ENCODE peak calls at places on chromosomes 4 and X, in seven cellular contexts. X is foreskin keratinocyte, P is upper lobe of left lung, J is OCI-LY7, S is ovary, W is heart right ventricle, U is cardiac muscle cell. K is an unnamed sample.

GRCh38 chr4:31239886-31240285 is 519.7 kb downstream of the PCDH7 start:
- DNase-seq in X (no peak), P (no peak), J (no peak), S (no peak), W (no peak), U (no peak), K (no peak)

GRCh38 chrX:121958886-121959285 is 911.5 kb downstream of the GLUD2 start:
- DNase-seq in X (peak), P (no peak), J (no peak), S (no peak), W (no peak), U (no peak), K (peak)

GRCh38 chrX:15564981-15565579 is 35.7 kb downstream of the ACE2 start:
- DNase-seq in X (peak), P (no peak), J (peak), S (peak), W (peak), U (peak), K (peak)

GRCh38 chr4:183455431-183456145 is 11.2 kb downstream of the CDKN2AIP start:
- DNase-seq in X (no peak), P (no peak), J (no peak), S (no peak), W (no peak), U (no peak), K (no peak)

GRCh38 chrX:63652086-63652775 is 132.8 kb downstream of the ARHGEF9 start:
- DNase-seq in X (no peak), P (no peak), J (no peak), S (no peak), W (no peak), U (no peak), K (no peak)

GRCh38 chr4:186366326-186366725 is 100.3 kb downstream of the F11 start:
- DNase-seq in X (no peak), P (no peak), J (no peak), S (no peak), W (no peak), U (no peak), K (no peak)

GRCh38 chrX:124087000-124087746 is 125.7 kb downstream of the STAG2 start:
- DNase-seq in X (no peak), P (no peak), J (no peak), S (no peak), W (no peak), U (no peak), K (no peak)

GRCh38 chr4:23889814-23890269 is at the start of gene PPARGC1A:
- DNase-seq in X (no peak), P (peak), J (no peak), S (peak), W (peak), U (peak), K (no peak)

GRCh38 chr4:114694770-114695169 is 96.2 kb downstream of the UGT8 start:
- DNase-seq in X (no peak), P (no peak), J (peak), S (no peak), W (no peak), U (peak), K (peak)

GRCh38 chr4:153241970-153242847 is 38.0 kb downstream of the TRIM2 start:
- DNase-seq in X (no peak), P (no peak), J (no peak), S (no peak), W (no peak), U (no peak), K (no peak)

GRCh38 chrX:39204945-39205344 is 403.7 kb downstream of the MID1IP1 start:
- DNase-seq in X (no peak), P (no peak), J (no peak), S (no peak), W (no peak), U (no peak), K (no peak)

GRCh38 chr4:158067646-158068045 is 105.2 kb downstream of the GASK1B start:
- DNase-seq in X (no peak), P (no peak), J (no peak), S (no peak), W (no peak), U (no peak), K (no peak)

GRCh38 chr4:186424745-186425144 is 130.6 kb downstream of the MTNR1A start:
- DNase-seq in X (no peak), P (no peak), J (no peak), S (no peak), W (no peak), U (no peak), K (no peak)

GRCh38 chr4:6263541-6264540 is 5.8 kb upstream of the WFS1 start:
- DNase-seq in X (no peak), P (peak), J (peak), S (peak), W (peak), U (peak), K (no peak)

GRCh38 chr4:183261953-183262775 is 57.9 kb downstream of the CLDN22 start:
- DNase-seq in X (peak), P (no peak), J (peak), S (peak), W (peak), U (peak), K (peak)

GRCh38 chrX:41734530-41734929 is 10.5 kb downstream of the GPR82 start:
- DNase-seq in X (no peak), P (no peak), J (peak), S (no peak), W (no peak), U (no peak), K (peak)

GRCh38 chr4:32858971-32859370 is 2138.8 kb downstream of the PCDH7 start:
- DNase-seq in X (peak), P (no peak), J (no peak), S (no peak), W (no peak), U (no peak), K (peak)

GRCh38 chr4:56990109-56990508 is 11.4 kb downstream of the POLR2B start:
- DNase-seq in X (no peak), P (no peak), J (no peak), S (no peak), W (no peak), U (no peak), K (no peak)

GRCh38 chr4:173038192-173038896 is 130.3 kb upstream of the GALNT7 start:
- DNase-seq in X (no peak), P (no peak), J (no peak), S (no peak), W (no peak), U (no peak), K (no peak)

GRCh38 chr4:89640620-89641366 is 196.2 kb downstream of the SNCA start:
- DNase-seq in X (no peak), P (peak), J (no peak), S (peak), W (peak), U (peak), K (no peak)

DNA sequence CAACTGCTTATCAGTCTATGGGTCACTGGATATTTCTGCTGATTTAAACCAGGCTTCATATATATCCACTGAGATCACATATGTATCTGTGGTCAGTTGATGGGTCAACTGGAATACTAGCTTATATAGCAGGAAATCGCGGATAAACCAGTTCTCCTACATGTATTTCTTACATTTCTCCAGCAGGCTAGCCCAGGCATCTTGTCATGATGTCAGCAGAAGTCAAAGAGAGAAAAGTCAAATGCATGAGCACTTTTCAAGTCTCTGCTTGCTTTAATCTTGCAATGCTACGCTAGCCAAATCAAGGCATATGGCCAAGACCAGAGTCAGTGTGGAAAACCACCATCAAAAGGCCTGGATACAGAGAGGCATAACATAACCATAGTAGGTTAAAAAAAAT is 1008.8 kb upstream of the DIAPH2 start:
- DNase-seq in X (peak), P (no peak), J (no peak), S (no peak), W (no peak), U (no peak), K (no peak)
- TF ChIP-seq CTCF in X (no peak), P (no peak), J (no peak), S (no peak), W (no peak), U (no peak), K (no peak)

DNA sequence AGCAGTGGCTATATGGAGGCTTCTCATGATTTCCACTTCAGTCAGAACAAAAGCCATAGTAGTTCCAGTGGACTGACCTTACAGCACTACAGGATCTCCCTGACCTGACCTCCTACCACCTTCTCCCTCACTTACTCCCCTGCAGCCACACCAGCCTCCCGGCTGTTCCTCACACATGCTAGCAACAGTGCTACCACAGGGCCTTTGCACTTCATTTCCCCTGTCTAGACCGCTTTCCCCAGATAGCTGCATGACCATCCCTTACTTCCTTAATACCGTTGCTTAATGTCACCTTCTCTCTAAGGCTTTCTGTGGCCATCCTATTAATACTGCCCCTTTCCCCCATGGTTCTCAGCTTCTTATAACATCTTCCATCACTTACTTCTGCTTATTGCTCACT is 13.1 kb downstream of the GPKOW start:
- DNase-seq in X (no peak), P (no peak), J (no peak), S (no peak), W (no peak), U (no peak), K (no peak)
- H3K27ac ChIP-seq in X (no peak), P (no peak), J (no peak), S (no peak), W (no peak), U (no peak), K (no peak)

GRCh38 chr4:107654694-107655093 is 65.3 kb downstream of the PAPSS1 start:
- DNase-seq in X (no peak), P (no peak), J (no peak), S (no peak), W (no peak), U (peak), K (peak)
- TF ChIP-seq CTCF in X (peak), P (no peak), J (no peak), S (no peak), W (no peak), U (no peak), K (no peak)

GRCh38 chr4:175739612-175740011 is 72.5 kb downstream of the GPM6A start:
- DNase-seq in X (no peak), P (no peak), J (no peak), S (no peak), W (no peak), U (no peak), K (no peak)

DNA sequence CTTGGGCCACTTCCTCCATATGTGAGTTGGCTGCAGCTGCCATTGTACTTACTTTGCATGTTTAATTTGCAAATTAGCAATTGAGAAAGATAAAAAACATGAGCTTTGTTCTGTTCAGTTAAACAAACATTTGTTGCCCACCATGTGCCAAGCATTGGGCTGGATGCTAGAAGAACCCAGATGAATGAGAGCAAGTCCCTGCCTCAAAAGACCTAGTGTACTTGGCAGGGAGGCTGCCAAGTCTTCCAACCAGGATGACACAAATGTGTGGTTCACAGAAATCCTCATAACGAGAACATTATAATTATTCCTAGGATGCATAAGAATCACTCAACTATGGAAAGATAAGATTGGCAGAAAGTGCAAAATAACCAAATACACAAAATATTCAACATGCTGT is 66.7 kb downstream of the GPM6A start:
- DNase-seq in X (no peak), P (no peak), J (no peak), S (no peak), W (no peak), U (no peak), K (no peak)
- H3K27ac ChIP-seq in X (no peak), P (no peak), J (no peak), S (no peak), W (no peak), U (no peak), K (no peak)

DNA sequence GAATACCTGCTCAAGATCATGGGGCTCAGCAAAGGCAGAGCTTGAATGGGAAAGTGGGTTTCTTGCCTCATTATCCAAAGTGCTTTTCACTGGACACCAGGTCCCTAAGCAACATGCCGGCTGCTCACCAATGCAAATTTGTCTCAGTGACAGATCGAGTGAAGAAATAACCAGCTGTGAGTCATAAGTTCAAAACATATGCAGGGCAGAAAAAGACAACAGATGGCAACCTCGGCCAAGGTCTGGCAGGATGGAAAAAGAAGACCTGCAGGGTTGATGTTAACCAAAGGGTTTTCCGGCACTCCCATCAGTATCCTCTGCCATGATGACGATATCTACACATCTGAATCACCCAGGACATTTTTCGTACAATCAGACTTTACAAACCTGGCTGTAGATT is 124.1 kb downstream of the AFAP1 start:
- DNase-seq in X (no peak), P (no peak), J (no peak), S (no peak), W (no peak), U (no peak), K (no peak)
- TF ChIP-seq CTCF in X (peak), P (no peak), J (no peak), S (no peak), W (no peak), U (peak), K (no peak)

GRCh38 chr4:25157071-25157470 is 3.2 kb downstream of the SEPSECS start:
- DNase-seq in X (no peak), P (no peak), J (no peak), S (no peak), W (no peak), U (no peak), K (no peak)

GRCh38 chr4:25155957-25156356 is 4.3 kb downstream of the SEPSECS start:
- DNase-seq in X (no peak), P (no peak), J (no peak), S (no peak), W (no peak), U (no peak), K (no peak)

GRCh38 chr4:25159837-25160713 is at the start of gene SEPSECS:
- DNase-seq in X (peak), P (peak), J (peak), S (peak), W (peak), U (peak), K (peak)

GRCh38 chr4:25158817-25159216 is 1.4 kb downstream of the SEPSECS start:
- DNase-seq in X (no peak), P (no peak), J (no peak), S (no peak), W (no peak), U (no peak), K (no peak)

GRCh38 chr4:25154594-25155265 is 5.5 kb downstream of the SEPSECS start:
- DNase-seq in X (no peak), P (no peak), J (no peak), S (no peak), W (no peak), U (no peak), K (no peak)
- H3K27ac ChIP-seq in X (no peak), P (no peak), J (no peak), S (no peak), W (no peak), U (no peak), K (no peak)

DNA sequence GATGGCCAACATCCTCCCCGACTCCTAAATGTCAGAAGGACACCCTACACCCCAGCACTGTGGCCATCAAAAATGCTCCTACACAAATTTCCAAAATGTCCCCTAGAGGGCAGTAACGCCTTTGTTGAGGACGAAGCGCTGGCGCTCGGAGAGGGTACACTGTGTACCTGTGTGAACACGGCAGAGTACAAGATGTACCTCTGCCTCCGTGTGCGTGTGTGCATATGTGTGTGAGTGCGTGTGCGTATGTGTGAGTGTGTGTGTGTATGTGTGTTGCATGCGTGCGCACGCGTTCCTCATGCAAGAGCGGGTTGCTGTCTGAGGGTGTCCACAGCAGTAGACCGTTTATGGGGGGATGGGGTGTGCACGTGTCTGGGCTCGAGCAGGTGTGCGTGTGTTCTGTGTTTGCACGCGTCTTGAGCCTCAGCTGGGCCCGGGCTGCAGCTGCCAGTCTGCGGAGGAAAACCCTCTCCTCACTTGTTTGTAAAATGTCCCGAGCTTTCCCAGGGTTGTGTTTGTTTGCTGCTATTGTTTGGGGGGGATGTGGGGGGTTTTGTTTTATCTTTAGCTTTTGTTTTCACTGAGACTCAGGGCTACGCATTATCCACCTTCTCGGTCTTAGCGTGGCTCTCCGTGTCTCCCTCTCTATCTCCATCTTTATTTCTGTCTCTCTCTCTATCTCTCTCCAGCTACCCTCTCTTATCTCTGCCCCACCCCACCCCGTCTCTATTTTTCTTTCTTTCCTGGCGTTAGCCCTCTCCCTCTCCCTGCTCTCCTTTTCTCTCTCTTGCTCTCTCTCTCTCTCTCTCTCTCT is 10.4 kb upstream of the TSPYL2 start:
- DNase-seq in X (no peak), P (peak), J (peak), S (peak), W (peak), U (peak), K (no peak)
- TF ChIP-seq CTCF in X (peak), P (peak), J (peak), S (peak), W (peak), U (peak), K (peak)

GRCh38 chrX:23952984-23953907 is 45.4 kb downstream of the CXorf58 start:
- DNase-seq in X (no peak), P (no peak), J (peak), S (no peak), W (no peak), U (peak), K (no peak)

GRCh38 chrX:23953908-23954269 is 46.1 kb downstream of the CXorf58 start:
- DNase-seq in X (no peak), P (no peak), J (peak), S (no peak), W (no peak), U (no peak), K (no peak)

GRCh38 chrX:23954396-23954795 is 46.6 kb downstream of the CXorf58 start:
- DNase-seq in X (no peak), P (no peak), J (no peak), S (no peak), W (no peak), U (no peak), K (no peak)

DNA sequence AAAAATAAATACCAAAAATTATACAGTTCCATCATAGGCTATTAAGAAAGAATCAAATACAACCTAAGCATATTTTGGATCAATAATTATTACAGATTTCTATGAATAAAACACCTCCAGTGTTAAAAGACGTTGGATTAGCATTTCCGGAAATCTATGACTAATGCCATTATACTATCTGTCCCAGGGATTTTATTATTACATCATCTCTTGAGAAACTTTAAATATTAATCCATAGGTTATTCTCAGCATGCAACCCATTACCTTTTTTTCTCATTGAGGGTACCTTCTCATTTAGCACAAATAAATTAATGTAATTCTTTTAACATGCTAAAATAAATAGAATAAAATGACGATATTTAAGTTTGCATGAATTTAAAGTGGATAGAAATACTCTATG is 44.6 kb downstream of the CXorf58 start:
- DNase-seq in X (no peak), P (no peak), J (no peak), S (no peak), W (no peak), U (no peak), K (peak)
- H3K27ac ChIP-seq in X (no peak), P (no peak), J (no peak), S (no peak), W (no peak), U (no peak), K (no peak)

GRCh38 chr4:162959056-162959455 is 207.6 kb downstream of the NAF1 start:
- DNase-seq in X (no peak), P (no peak), J (no peak), S (no peak), W (no peak), U (peak), K (no peak)
- TF ChIP-seq CTCF in X (no peak), P (no peak), J (no peak), S (no peak), W (no peak), U (peak), K (no peak)

GRCh38 chr4:51836531-51836930 is 6.4 kb upstream of the DCUN1D4 start:
- DNase-seq in X (no peak), P (no peak), J (no peak), S (no peak), W (no peak), U (no peak), K (no peak)
- H3K27ac ChIP-seq in X (no peak), P (no peak), J (no peak), S (no peak), W (no peak), U (no peak), K (no peak)